ENCODE peak calls at places on chromosome 6, in nine cellular contexts. T is breast epithelium, H is astrocyte, O is retinal pigment epithelial cell, J is small intestine, W is HCT116, G is astrocyte of the spinal cord, D is HAP-1, K is colonic mucosa. U is an unnamed sample.

GRCh38 chr6:127090051-127090450 is 28.4 kb upstream of the RSPO3 start:
- DNase-seq in T (no peak), H (no peak), O (no peak), J (no peak), W (no peak), G (no peak), D (peak), K (no peak), U (no peak)

GRCh38 chr6:139533573-139534471 is 159.4 kb upstream of the CITED2 start:
- DNase-seq in T (no peak), H (peak), O (peak), J (peak), W (peak), G (peak), D (no peak), K (peak), U (peak)

GRCh38 chr6:129501401-129502051 is 208.5 kb downstream of the ARHGAP18 start:
- DNase-seq in T (peak), H (peak), O (peak), J (peak), W (peak), G (peak), D (peak), K (no peak), U (peak)

GRCh38 chr6:163554663-163555062 is 140.1 kb downstream of the QKI start:
- DNase-seq in T (no peak), H (no peak), O (no peak), J (no peak), W (no peak), G (peak), D (peak), K (peak), U (no peak)

GRCh38 chr6:80767808-80768207 is 661.3 kb downstream of the BCKDHB start:
- DNase-seq in T (peak), H (peak), O (peak), J (no peak), W (peak), G (peak), D (no peak), K (peak), U (peak)

GRCh38 chr6:15061176-15061575 is 184.7 kb upstream of the JARID2 start:
- DNase-seq in T (no peak), H (no peak), O (no peak), J (no peak), W (no peak), G (no peak), D (peak), K (no peak), U (no peak)

GRCh38 chr6:21595265-21595950 is 1.9 kb downstream of the SOX4 start:
- DNase-seq in T (peak), H (no peak), O (no peak), J (peak), W (no peak), G (peak), D (peak), K (peak), U (no peak)

GRCh38 chr6:3625980-3626533 is 125.5 kb downstream of the PXDC1 start:
- DNase-seq in T (no peak), H (no peak), O (no peak), J (no peak), W (no peak), G (no peak), D (no peak), K (no peak), U (no peak)

GRCh38 chr6:169289257-169289656 is 35.6 kb upstream of the THBS2 start:
- DNase-seq in T (no peak), H (peak), O (no peak), J (no peak), W (no peak), G (no peak), D (no peak), K (no peak), U (no peak)

GRCh38 chr6:88157106-88157505 is 9.0 kb downstream of the CNR1 start:
- DNase-seq in T (no peak), H (no peak), O (no peak), J (no peak), W (no peak), G (no peak), D (no peak), K (no peak), U (no peak)

GRCh38 chr6:166466178-166467122 is 83.7 kb upstream of the MPC1 start:
- DNase-seq in T (no peak), H (peak), O (peak), J (no peak), W (no peak), G (peak), D (no peak), K (no peak), U (no peak)

GRCh38 chr6:11653028-11653583 is 115.6 kb downstream of the TMEM170B start:
- DNase-seq in T (no peak), H (peak), O (peak), J (no peak), W (no peak), G (peak), D (no peak), K (no peak), U (peak)

GRCh38 chr6:121597654-121598053 is 162.2 kb downstream of the GJA1 start:
- DNase-seq in T (no peak), H (peak), O (no peak), J (no peak), W (no peak), G (peak), D (no peak), K (no peak), U (no peak)

GRCh38 chr6:20173833-20174796 is 38.2 kb downstream of the MBOAT1 start:
- DNase-seq in T (no peak), H (no peak), O (no peak), J (no peak), W (no peak), G (no peak), D (no peak), K (no peak), U (no peak)

GRCh38 chr6:38188677-38189335 is 369.3 kb downstream of the ZFAND3 start:
- DNase-seq in T (no peak), H (no peak), O (no peak), J (no peak), W (no peak), G (no peak), D (no peak), K (no peak), U (no peak)

GRCh38 chr6:131629656-131630055 is 1.6 kb upstream of the MED23 start:
- DNase-seq in T (no peak), H (no peak), O (no peak), J (no peak), W (no peak), G (no peak), D (no peak), K (no peak), U (no peak)

GRCh38 chr6:62229231-62229630 is 56.8 kb downstream of the KHDRBS2 start:
- DNase-seq in T (no peak), H (no peak), O (no peak), J (no peak), W (no peak), G (no peak), D (no peak), K (no peak), U (no peak)

GRCh38 chr6:159595173-159595572 is 97.9 kb downstream of the SOD2 start:
- DNase-seq in T (no peak), H (peak), O (no peak), J (no peak), W (peak), G (peak), D (no peak), K (no peak), U (peak)

GRCh38 chr6:141677598-141678211 is 455.0 kb upstream of the GJE1 start:
- DNase-seq in T (no peak), H (peak), O (peak), J (peak), W (peak), G (peak), D (peak), K (no peak), U (peak)

GRCh38 chr6:35599761-35600658 is 87.3 kb upstream of the TULP1 start:
- DNase-seq in T (no peak), H (no peak), O (no peak), J (no peak), W (no peak), G (no peak), D (no peak), K (no peak), U (no peak)

GRCh38 chr6:151482290-151482689 is 11.5 kb upstream of the CCDC170 start:
- DNase-seq in T (no peak), H (no peak), O (no peak), J (no peak), W (no peak), G (peak), D (no peak), K (no peak), U (no peak)

DNA sequence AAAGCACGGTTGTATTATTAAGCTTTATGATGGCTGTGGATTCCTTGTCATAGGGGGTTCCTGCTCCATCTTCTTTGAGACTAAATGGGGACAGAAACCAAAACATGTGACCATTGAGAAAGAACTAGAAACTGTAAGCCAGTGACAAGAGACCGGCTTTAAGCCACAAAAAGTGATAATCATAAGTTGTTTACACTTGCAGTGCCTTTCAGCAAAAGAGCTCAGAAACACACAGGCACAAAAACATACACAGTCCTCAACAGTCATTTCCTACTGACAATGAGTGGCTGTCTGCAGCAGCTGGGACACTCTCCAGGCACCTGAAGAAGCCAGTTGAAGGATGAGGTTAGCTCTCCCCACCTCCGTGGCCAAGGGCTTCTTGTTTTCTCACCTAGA is 20.0 kb upstream of the UBE2J1 start:
- DNase-seq in T (no peak), H (no peak), O (no peak), J (no peak), W (no peak), G (no peak), D (no peak), K (no peak), U (no peak)
- H3K4me3 ChIP-seq in T (no peak), H (no peak), O (no peak), J (no peak), W (no peak), G (no peak), D (no peak), K (no peak), U (no peak)

GRCh38 chr6:26332408-26332807 is 32.6 kb upstream of the BTN3A2 start:
- DNase-seq in T (no peak), H (no peak), O (no peak), J (no peak), W (no peak), G (no peak), D (no peak), K (no peak), U (no peak)
- H3K4me3 ChIP-seq in T (no peak), H (peak), O (peak), J (no peak), W (no peak), G (peak), D (peak), K (no peak), U (peak)

DNA sequence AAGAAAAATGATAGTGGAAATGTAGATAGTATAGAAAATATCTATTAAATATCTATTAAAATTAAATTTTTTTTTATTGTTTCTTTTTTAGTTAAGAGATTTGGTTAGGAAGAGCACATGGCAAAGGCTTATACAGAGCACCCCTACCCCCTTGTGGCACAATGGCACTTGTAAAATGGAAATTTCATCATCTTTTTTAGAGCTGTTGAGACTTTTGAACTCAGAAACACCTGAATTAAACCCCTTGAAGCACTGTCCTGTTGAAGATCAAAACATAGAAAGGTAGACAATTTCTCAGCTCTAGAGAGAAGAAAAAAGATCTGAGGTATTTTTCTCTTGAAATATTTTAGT is 572.4 kb downstream of the PKHD1 start:
- DNase-seq in T (no peak), H (no peak), O (no peak), J (no peak), W (no peak), G (no peak), D (no peak), K (no peak), U (no peak)
- H3K4me3 ChIP-seq in T (no peak), H (no peak), O (no peak), J (no peak), W (no peak), G (no peak), D (no peak), K (no peak), U (no peak)

DNA sequence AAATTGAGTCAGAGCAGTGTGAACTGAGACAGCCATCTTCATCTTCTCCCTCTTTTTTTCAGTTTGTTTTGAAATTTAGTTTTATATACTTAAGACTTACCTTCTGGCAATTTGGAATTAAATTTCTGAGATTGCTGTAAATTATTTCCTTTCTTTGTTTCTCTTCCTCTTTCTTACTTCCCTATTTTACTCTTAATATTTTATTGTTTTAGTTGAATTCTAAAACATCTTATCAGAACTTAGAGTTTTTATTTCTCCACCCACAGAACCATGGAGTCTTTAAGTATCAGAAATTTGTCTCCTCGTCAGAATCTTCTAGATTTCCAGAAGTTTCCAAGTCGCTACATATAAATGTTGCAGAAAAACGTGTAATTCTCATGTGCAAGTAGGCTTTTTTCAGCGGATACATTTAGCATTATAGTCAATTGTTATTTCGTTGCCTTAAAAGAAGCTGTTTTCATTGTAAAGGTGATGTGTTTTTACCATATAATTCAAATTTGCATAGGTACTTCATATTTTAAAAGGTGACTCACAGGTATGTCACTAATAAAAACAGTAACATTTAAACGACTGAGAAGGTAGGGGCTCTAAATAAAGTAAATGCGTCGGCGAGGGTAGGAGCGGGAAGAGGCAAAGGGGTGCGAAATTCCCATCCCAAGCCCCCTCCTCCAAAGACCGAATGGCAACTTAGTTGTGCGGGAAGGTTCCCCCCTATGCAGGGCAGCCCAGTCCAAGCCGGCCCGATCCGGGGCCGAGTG is 875 bp upstream of the MYO6 start:
- DNase-seq in T (no peak), H (no peak), O (no peak), J (no peak), W (no peak), G (no peak), D (no peak), K (no peak), U (no peak)
- H3K4me3 ChIP-seq in T (peak), H (peak), O (peak), J (peak), W (peak), G (peak), D (peak), K (peak), U (peak)

DNA sequence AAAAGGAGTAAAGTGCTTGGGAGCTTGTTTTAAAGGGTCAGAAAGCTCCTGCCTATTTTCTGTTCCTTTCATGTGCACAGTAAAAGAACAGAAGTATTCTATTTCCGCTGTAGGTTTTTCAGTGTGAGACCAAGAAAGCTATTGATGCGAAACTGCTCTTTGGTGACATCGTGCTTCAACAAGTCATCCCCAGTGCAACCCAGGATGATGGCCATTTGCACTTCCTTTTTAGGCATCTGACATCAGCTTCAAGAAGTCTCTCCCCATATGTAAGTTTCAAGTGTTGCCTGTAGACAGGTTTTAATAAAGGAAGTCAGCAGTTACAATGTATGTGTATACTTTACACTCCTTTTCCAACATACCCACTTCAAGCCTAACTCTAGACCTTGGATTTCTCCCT is 131.6 kb downstream of the RFX6 start:
- DNase-seq in T (no peak), H (no peak), O (no peak), J (no peak), W (no peak), G (no peak), D (no peak), K (no peak), U (no peak)
- H3K4me3 ChIP-seq in T (no peak), H (no peak), O (no peak), J (no peak), W (no peak), G (no peak), D (no peak), K (no peak), U (no peak)

GRCh38 chr6:124955108-124955851 is 7.0 kb upstream of the RNF217 start:
- DNase-seq in T (no peak), H (no peak), O (no peak), J (no peak), W (no peak), G (no peak), D (no peak), K (no peak), U (no peak)
- H3K4me3 ChIP-seq in T (no peak), H (no peak), O (no peak), J (no peak), W (no peak), G (no peak), D (no peak), K (no peak), U (no peak)

GRCh38 chr6:106823058-106823457 is 151.5 kb downstream of the CD24 start:
- DNase-seq in T (no peak), H (no peak), O (no peak), J (no peak), W (no peak), G (no peak), D (no peak), K (no peak), U (no peak)
- H3K4me3 ChIP-seq in T (no peak), H (no peak), O (no peak), J (no peak), W (no peak), G (no peak), D (no peak), K (no peak), U (no peak)